ENCODE peak calls at places on chromosomes 1 and 21, in five cellular contexts. A, M, F, J and O are unnamed samples.

GRCh38 chr1:203519053-203519770 is 25.3 kb downstream of the OPTC start:
- DNase-seq in J (no peak), M (no peak), F (peak), A (no peak), O (peak)

GRCh38 chr1:246181244-246181643 is 325.8 kb downstream of the SMYD3 start:
- DNase-seq in F (no peak), J (peak), A (no peak), M (no peak), O (no peak)

GRCh38 chr1:20165522-20165951 is 20.4 kb upstream of the UBXN10 start:
- DNase-seq in F (no peak), M (no peak), A (no peak), J (peak), O (peak)

GRCh38 chr1:89942825-89943658 is 51.9 kb upstream of the ZNF326 start:
- DNase-seq in M (no peak), A (no peak), F (no peak), J (no peak), O (peak)

GRCh38 chr1:215657016-215657415 is 89.9 kb downstream of the KCTD3 start:
- DNase-seq in J (no peak), F (no peak), A (no peak), M (no peak), O (no peak)

GRCh38 chr1:31216016-31216415 is 23.7 kb downstream of the NKAIN1 start:
- DNase-seq in J (peak), F (no peak), A (peak), M (no peak), O (peak)

GRCh38 chr1:928825-929661 is 5.3 kb downstream of the SAMD11 start:
- DNase-seq in J (no peak), F (no peak), A (no peak), M (no peak), O (no peak)

GRCh38 chr21:19731251-19731650 is 1267.0 kb upstream of the NCAM2 start:
- DNase-seq in F (no peak), A (no peak), M (no peak), J (no peak), O (no peak)

GRCh38 chr21:44295163-44295601 is 4.7 kb upstream of the PFKL start:
- DNase-seq in M (no peak), A (no peak), F (no peak), J (no peak), O (no peak)

GRCh38 chr21:41877901-41878830 is 978 bp downstream of the PRDM15 start:
- DNase-seq in A (peak), M (no peak), J (peak), F (peak), O (peak)

GRCh38 chr1:23354260-23354659 is 10.2 kb upstream of the HNRNPR start:
- DNase-seq in J (no peak), M (no peak), A (no peak), F (no peak), O (no peak)

GRCh38 chr1:32733573-32734321 is 31.2 kb upstream of the SYNC start:
- DNase-seq in M (no peak), A (no peak), J (no peak), F (no peak), O (no peak)

GRCh38 chr1:236122176-236122575 is 20.2 kb upstream of the GPR137B start:
- DNase-seq in J (no peak), M (no peak), F (no peak), A (no peak), O (no peak)

GRCh38 chr1:227794813-227795183 is 20.7 kb upstream of the PRSS38 start:
- DNase-seq in A (no peak), J (no peak), F (no peak), M (no peak), O (no peak)

GRCh38 chr1:1440941-1441888 is 5.7 kb downstream of the VWA1 start:
- DNase-seq in J (peak), M (peak), F (peak), A (no peak), O (no peak)

GRCh38 chr1:167409183-167409582 is 109.1 kb downstream of the CD247 start:
- DNase-seq in F (peak), M (no peak), J (no peak), A (no peak), O (peak)

GRCh38 chr1:83692524-83693336 is 306.2 kb downstream of the TTLL7 start:
- DNase-seq in J (peak), M (no peak), F (peak), A (no peak), O (peak)

DNA sequence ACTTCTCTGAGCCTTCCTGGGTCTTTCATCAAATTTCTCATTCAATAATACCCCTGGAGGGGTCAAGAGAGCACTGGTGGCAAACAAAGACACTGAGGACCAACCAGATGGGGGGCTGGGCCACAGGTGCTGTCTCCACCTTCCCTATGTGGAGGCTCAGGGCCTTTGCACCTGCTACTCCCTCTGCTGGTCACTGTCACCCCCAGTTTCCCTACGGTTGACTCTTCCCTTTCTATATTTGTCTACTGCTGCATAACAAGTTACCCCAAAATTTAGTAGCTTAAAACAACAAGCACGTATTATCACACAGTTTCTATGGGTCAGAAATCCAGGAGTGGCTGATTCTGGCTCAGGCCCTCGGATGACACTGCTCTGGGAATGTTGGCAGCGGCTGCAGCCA is 138.8 kb upstream of the RUNX3 start:
- DNase-seq in M (no peak), J (no peak), A (no peak), F (no peak), O (no peak)
- TF ChIP-seq CTCF in M (no peak), J (no peak), A (peak), F (no peak), O (no peak)

DNA sequence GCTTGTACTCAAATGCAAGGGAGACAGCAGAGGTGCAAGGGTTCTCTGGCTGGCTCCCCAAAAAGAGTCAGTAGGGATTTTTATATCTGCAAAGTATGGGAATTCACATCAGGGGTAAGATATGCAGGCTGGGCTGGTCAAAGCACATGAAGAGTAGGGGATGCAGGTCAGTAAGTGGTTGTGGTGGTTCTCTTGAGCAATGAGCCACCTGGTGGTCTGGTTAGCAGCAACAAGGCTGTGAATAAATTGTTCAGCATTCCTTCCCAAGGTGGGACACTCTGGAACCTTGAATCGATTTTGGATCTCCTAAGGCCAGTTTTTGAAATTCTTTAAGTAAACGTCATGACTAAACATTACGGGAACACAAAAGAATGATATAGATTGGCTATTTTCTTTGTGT is 563.0 kb upstream of the NEGR1 start:
- DNase-seq in J (peak), M (no peak), F (peak), A (no peak), O (no peak)
- TF ChIP-seq CTCF in J (peak), M (no peak), F (no peak), A (peak), O (no peak)

GRCh38 chr1:6244401-6245054 is 549 bp downstream of the HES3 start:
- DNase-seq in J (no peak), M (no peak), F (no peak), A (no peak), O (no peak)

GRCh38 chr1:6243993-6244392 is at the start of gene HES3:
- DNase-seq in J (no peak), M (no peak), A (no peak), F (no peak), O (no peak)

GRCh38 chr1:6241887-6242740 is 1.9 kb upstream of the HES3 start:
- DNase-seq in F (no peak), A (no peak), J (no peak), M (no peak), O (no peak)

GRCh38 chr1:6241107-6241886 is 2.7 kb upstream of the HES3 start:
- DNase-seq in A (no peak), J (no peak), M (no peak), F (no peak), O (no peak)

DNA sequence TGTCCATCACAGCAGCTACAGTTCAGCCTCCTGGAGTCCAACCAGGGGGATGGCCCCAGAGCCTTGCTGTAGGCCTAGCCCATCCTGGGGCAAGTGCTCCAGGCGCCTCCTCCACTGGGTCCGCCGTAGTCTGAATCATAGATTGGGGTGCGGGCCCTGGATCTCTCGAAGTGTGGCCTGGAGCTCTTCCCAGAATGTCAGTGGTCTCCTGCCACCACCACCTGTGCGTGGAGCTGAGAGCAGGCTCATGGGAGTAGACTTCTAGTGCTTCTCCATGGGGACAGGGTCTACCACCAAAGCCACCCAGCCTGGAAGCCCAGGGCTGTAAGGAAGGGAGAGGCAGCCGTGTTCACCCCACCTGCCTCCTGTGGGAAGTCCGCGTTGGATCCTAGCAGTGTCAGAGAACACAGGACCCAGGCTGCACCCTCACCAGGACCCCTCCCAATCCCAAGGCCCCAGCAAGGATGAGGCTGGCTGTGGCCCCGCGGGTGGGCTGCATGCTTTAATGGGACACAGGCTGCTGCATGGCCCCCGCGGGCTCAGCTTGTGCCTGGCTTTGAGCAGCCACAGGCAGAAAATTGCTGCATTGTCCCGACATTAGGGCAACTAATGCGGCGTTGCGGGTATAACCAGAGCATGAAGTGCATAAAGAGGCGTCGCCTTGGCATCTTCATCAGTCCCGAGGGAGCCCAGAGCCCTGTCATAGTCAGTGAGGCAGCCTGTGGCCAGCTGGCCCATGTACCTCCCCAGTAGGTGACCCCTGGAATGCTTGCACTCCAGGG is 735 bp upstream of the HES3 start:
- DNase-seq in M (no peak), J (no peak), F (no peak), A (no peak), O (no peak)
- TF ChIP-seq CTCF in M (no peak), J (no peak), F (no peak), A (no peak), O (no peak)

GRCh38 chr1:97192872-97193572 is 471.4 kb downstream of the PTBP2 start:
- DNase-seq in A (peak), F (peak), M (no peak), J (peak), O (peak)
- TF ChIP-seq CTCF in A (no peak), F (no peak), M (no peak), J (peak), O (no peak)

DNA sequence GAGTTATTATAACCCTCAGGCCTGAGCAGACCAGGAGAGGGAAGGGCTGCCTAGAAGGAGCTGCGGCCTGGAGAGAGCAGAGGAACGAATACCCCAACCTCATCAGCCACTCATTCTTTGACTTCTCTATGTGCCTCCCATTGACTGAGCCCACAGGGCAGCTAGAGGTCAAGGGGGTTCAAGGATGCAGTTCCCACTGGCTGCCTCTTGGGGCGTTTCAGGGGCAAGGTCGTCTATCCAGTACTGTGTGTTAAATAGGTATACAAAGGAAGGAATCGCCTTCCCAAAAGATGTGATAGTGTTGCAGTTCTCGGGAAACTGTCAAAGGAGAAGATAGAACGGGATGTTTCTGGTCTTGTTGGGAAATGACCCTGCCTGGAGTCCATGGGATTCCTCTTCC is 250.6 kb downstream of the PRDM2 start:
- DNase-seq in J (no peak), F (no peak), M (no peak), A (no peak), O (no peak)
- TF ChIP-seq CTCF in J (peak), F (no peak), M (no peak), A (no peak), O (no peak)

GRCh38 chr1:183905497-183905896 is 100.6 kb downstream of the RGL1 start:
- DNase-seq in A (no peak), J (no peak), M (no peak), F (no peak), O (no peak)
- TF ChIP-seq CTCF in A (no peak), J (no peak), M (no peak), F (no peak), O (no peak)